ENCODE peak calls at places on chromosomes 11 and 22, in five cellular contexts. P is LHCN-M2, E is fibroblast of villous mesenchyme, L is caudate nucleus, G is NCI-H1092 treated with DMSO at 0.1 percent for 48 hours. D is an unnamed sample.
A peak's percentile ranks its signal among the peaks of the same experiment; 100 is the strongest.

GRCh38 chr11:121482231-121483129 is 29.7 kb upstream of the SORL1-AS1 start:
- DNase-seq in P (no peak), E (no peak), L (no peak), G (no peak), D (no peak)

GRCh38 chr11:101049123-101049522 is 80.5 kb downstream of the PGR start:
- DNase-seq in P (no peak), E (no peak), L (no peak), G (no peak), D (no peak)

GRCh38 chr11:557328-558132 is 3.0 kb downstream of the LMNTD2 start:
- DNase-seq in P (no peak), E (no peak), L (no peak), G (no peak), D (no peak)

GRCh38 chr11:57571631-57572030 is 4.2 kb upstream of the UBE2L6 start:
- DNase-seq in P (no peak), E (no peak), L (no peak), G (no peak), D (no peak)

GRCh38 chr11:96037267-96037990 is 113.5 kb upstream of the MTMR2 start:
- DNase-seq in P (peak; percentile 69), E (peak; percentile 75), L (no peak), G (no peak), D (no peak)

GRCh38 chr11:44708063-44708462 is 18.7 kb upstream of the TSPAN18 start:
- DNase-seq in P (no peak), E (no peak), L (no peak), G (no peak), D (no peak)

GRCh38 chr22:31734512-31734911 is 15.4 kb downstream of the PRR14L start:
- DNase-seq in P (peak; percentile 46), E (peak; percentile 56), L (no peak), G (no peak), D (no peak)

GRCh38 chr22:23121026-23121823 is 20.6 kb downstream of the RSPH14 start:
- DNase-seq in P (peak; percentile 64), E (no peak), L (no peak), G (no peak), D (no peak)

GRCh38 chr11:11450744-11451362 is 97.8 kb upstream of the CSNK2A3 start:
- DNase-seq in P (no peak), E (peak; percentile 61), L (no peak), G (no peak), D (no peak)

GRCh38 chr11:1077417-1078119 is 2.9 kb downstream of the MUC2 start:
- DNase-seq in P (no peak), E (no peak), L (no peak), G (no peak), D (no peak)

GRCh38 chr11:57290288-57290687 is 34.5 kb downstream of the TNKS1BP1 start:
- DNase-seq in P (peak; percentile 70), E (peak; percentile 24), L (no peak), G (no peak), D (no peak)

GRCh38 chr22:31490496-31490925 is 869 bp upstream of the EIF4ENIF1 start:
- DNase-seq in P (peak; percentile 70), E (peak; percentile 76), L (no peak), G (peak; percentile 50), D (peak; percentile 60)

GRCh38 chr11:2138075-2138435 is 1.1 kb downstream of the IGF2 start:
- DNase-seq in P (no peak), E (no peak), L (no peak), G (no peak), D (no peak)

GRCh38 chr11:10934293-10934850 is 76.5 kb upstream of the ZBED5 start:
- DNase-seq in P (no peak), E (no peak), L (no peak), G (no peak), D (peak; percentile 66)

GRCh38 chr11:117691501-117691900 is 105.5 kb downstream of the DSCAML1 start:
- DNase-seq in P (no peak), E (no peak), L (no peak), G (peak; percentile 67), D (no peak)

GRCh38 chr11:36304349-36304748 is 8.3 kb downstream of the PRR5L start:
- DNase-seq in P (no peak), E (peak; percentile 51), L (no peak), G (no peak), D (no peak)

GRCh38 chr11:130573767-130574166 is 125.3 kb downstream of the ADAMTS15 start:
- DNase-seq in P (no peak), E (no peak), L (no peak), G (no peak), D (no peak)

GRCh38 chr11:5004429-5005274 is 10.0 kb downstream of the OR51L1 start:
- DNase-seq in P (peak; percentile 60), E (peak; percentile 57), L (no peak), G (peak; percentile 65), D (peak; percentile 33)

GRCh38 chr22:26921726-26922125 is 264.3 kb downstream of the MIAT start:
- DNase-seq in P (no peak), E (no peak), L (no peak), G (no peak), D (no peak)

GRCh38 chr11:47941907-47942558 is 38.3 kb upstream of the PTPRJ start:
- DNase-seq in P (no peak), E (no peak), L (no peak), G (no peak), D (no peak)

GRCh38 chr11:70611166-70611565 is 212.8 kb downstream of the CTTN start:
- DNase-seq in P (no peak), E (no peak), L (no peak), G (no peak), D (no peak)

GRCh38 chr11:35549787-35550186 is 24.4 kb upstream of the PAMR1 start:
- DNase-seq in P (peak; percentile 99), E (peak; percentile 96), L (no peak), G (no peak), D (no peak)

GRCh38 chr11:113182288-113182687 is 132.1 kb upstream of the TTC12 start:
- DNase-seq in P (no peak), E (no peak), L (no peak), G (no peak), D (no peak)

GRCh38 chr11:118791015-118791960 is at the start of gene DDX6:
- DNase-seq in P (peak; percentile 81), E (peak; percentile 90), L (peak; percentile 57), G (peak; percentile 91), D (peak; percentile 94)

GRCh38 chr11:100978942-100979341 is 150.7 kb downstream of the PGR start:
- DNase-seq in P (no peak), E (no peak), L (no peak), G (no peak), D (no peak)

GRCh38 chr22:21563912-21564311 is 3.6 kb upstream of the UBE2L3 start:
- DNase-seq in P (no peak), E (no peak), L (no peak), G (no peak), D (peak; percentile 9)

GRCh38 chr22:24402460-24403192 is 24.8 kb upstream of the ADORA2A start:
- DNase-seq in P (peak; percentile 88), E (peak; percentile 97), L (no peak), G (peak; percentile 26), D (peak; percentile 76)

GRCh38 chr11:73218830-73219215 is 742 bp downstream of the P2RY2 start:
- DNase-seq in P (no peak), E (no peak), L (no peak), G (no peak), D (no peak)

D was measured in mucosa of descending colon.